ENCODE peak calls at places on chromosomes 2 and 18, in five cellular contexts. M is breast epithelium, C is spleen, U is prostate gland, B is endothelial cell of umbilical vein. F is an unnamed sample.

GRCh38 chr2:184363213-184363612 is 235.1 kb upstream of the ZNF804A start:
- DNase-seq in M (no peak), C (no peak), U (no peak), B (no peak), F (no peak)

GRCh38 chr2:26557244-26557925 is 79.5 kb upstream of the OTOF start:
- DNase-seq in U (no peak), M (peak; percentile 20), B (no peak), C (peak; percentile 44), F (no peak)

GRCh38 chr2:184004945-184005672 is 593.2 kb upstream of the ZNF804A start:
- DNase-seq in M (no peak), B (no peak), C (no peak), U (no peak), F (no peak)

GRCh38 chr2:60818272-60818671 is 62.2 kb downstream of the PAPOLG start:
- DNase-seq in B (peak; percentile 37), U (no peak), M (no peak), C (no peak), F (no peak)

GRCh38 chr2:102841107-102841840 is 79.4 kb downstream of the TMEM182 start:
- DNase-seq in M (no peak), B (peak; percentile 39), U (peak; percentile 10), C (no peak), F (no peak)

GRCh38 chr18:59056706-59057492 is 82.8 kb upstream of the SEC11C start:
- DNase-seq in B (peak; percentile 76), U (no peak), C (peak; percentile 90), M (peak; percentile 80), F (peak; percentile 32)

GRCh38 chr2:24919977-24920812 is at the start of gene ADCY3:
- DNase-seq in M (peak; percentile 52), B (no peak), U (peak; percentile 25), C (peak; percentile 91), F (peak; percentile 80)

GRCh38 chr18:31424383-31424988 is 23.1 kb upstream of the DSG3 start:
- DNase-seq in U (no peak), M (no peak), B (no peak), C (no peak), F (no peak)

GRCh38 chr2:235614176-235614860 is 120.5 kb downstream of the AGAP1 start:
- DNase-seq in B (no peak), M (no peak), U (no peak), C (no peak), F (no peak)

GRCh38 chr2:28339516-28340175 is 53.0 kb upstream of the FOSL2 start:
- DNase-seq in B (no peak), U (no peak), C (peak; percentile 44), M (no peak), F (no peak)

GRCh38 chr2:119294671-119295070 is 71.0 kb downstream of the STEAP3 start:
- DNase-seq in C (no peak), M (no peak), B (no peak), U (no peak), F (no peak)

GRCh38 chr2:23522726-23523410 is 137.9 kb downstream of the KLHL29 start:
- DNase-seq in B (no peak), C (peak; percentile 49), M (no peak), U (no peak), F (no peak)

GRCh38 chr2:128594273-128594910 is 275.7 kb upstream of the HS6ST1 start:
- DNase-seq in B (no peak), U (no peak), C (no peak), M (no peak), F (no peak)

GRCh38 chr2:200406379-200406778 is 99.9 kb downstream of the SPATS2L start:
- DNase-seq in M (no peak), U (no peak), B (peak; percentile 85), C (no peak), F (no peak)

GRCh38 chr2:127426501-127427354 is 8.5 kb downstream of the PROC start:
- DNase-seq in M (no peak), B (no peak), C (no peak), U (no peak), F (no peak)

GRCh38 chr2:239363946-239364637 is 36.7 kb downstream of the HDAC4 start:
- DNase-seq in U (no peak), M (peak; percentile 40), B (no peak), C (peak; percentile 69), F (no peak)

GRCh38 chr2:153819501-153819900 is 52.2 kb upstream of the GALNT13 start:
- DNase-seq in U (no peak), B (no peak), C (no peak), M (no peak), F (no peak)

GRCh38 chr2:27707462-27708256 is 44.0 kb downstream of the SLC4A1AP start:
- DNase-seq in C (no peak), M (no peak), B (no peak), U (no peak), F (no peak)

GRCh38 chr2:240639566-240639965 is 14.3 kb downstream of the GPR35 start:
- DNase-seq in C (no peak), M (no peak), B (no peak), U (no peak), F (no peak)

GRCh38 chr2:239776441-239777033 is 248.6 kb downstream of the NDUFA10 start:
- DNase-seq in C (peak; percentile 66), U (no peak), M (no peak), B (no peak), F (no peak)

GRCh38 chr2:186105016-186105415 is 366.4 kb downstream of the FSIP2 start:
- DNase-seq in M (no peak), C (no peak), B (peak; percentile 65), U (no peak), F (no peak)

GRCh38 chr2:21367421-21367820 is 243.7 kb downstream of the TDRD15 start:
- DNase-seq in M (no peak), U (no peak), C (no peak), B (no peak), F (no peak)

GRCh38 chr2:36567711-36568408 is 30.1 kb downstream of the FEZ2 start:
- DNase-seq in U (no peak), C (no peak), B (peak; percentile 59), M (no peak), F (no peak)

GRCh38 chr2:191318037-191318728 is 73.0 kb downstream of the MYO1B start:
- DNase-seq in M (no peak), B (peak; percentile 14), C (no peak), U (peak; percentile 45), F (no peak)

GRCh38 chr2:223941579-223942277 is 3.4 kb downstream of the WDFY1 start:
- DNase-seq in B (peak; percentile 42), M (no peak), U (no peak), C (no peak), F (no peak)

GRCh38 chr2:212282596-212283330 is 255.8 kb downstream of the ERBB4 start:
- DNase-seq in B (no peak), C (no peak), U (no peak), M (no peak), F (no peak)

GRCh38 chr2:235229236-235229635 is 264.6 kb upstream of the AGAP1 start:
- DNase-seq in U (no peak), B (no peak), C (no peak), M (no peak), F (no peak)

GRCh38 chr2:47274780-47275117 is 119.6 kb upstream of the STPG4 start:
- DNase-seq in M (no peak), U (no peak), C (no peak), B (no peak), F (no peak)

GRCh38 chr2:218367415-218368149 is 10.9 kb downstream of the CATIP start:
- DNase-seq in M (peak; percentile 79), U (peak; percentile 67), C (peak; percentile 98), B (peak; percentile 53), F (peak; percentile 96)
- TF ChIP-seq POLR2A in M (peak; percentile 90), U (peak; percentile 91), C (peak; percentile 66), B (peak; percentile 71), F (peak; percentile 84)

GRCh38 chr2:156538083-156538504 is 101.9 kb downstream of the GPD2 start:
- DNase-seq in C (no peak), U (no peak), M (no peak), B (no peak), F (no peak)
- TF ChIP-seq POLR2AphosphoS5 in C (no peak), U (no peak), M (no peak), B (no peak), F (no peak)

GRCh38 chr2:2847131-2847740 is 516.2 kb upstream of the MYT1L start:
- DNase-seq in M (no peak), C (peak; percentile 63), U (no peak), B (no peak), F (no peak)

GRCh38 chr2:2845796-2846315 is 514.8 kb upstream of the MYT1L start:
- DNase-seq in U (peak; percentile 10), M (no peak), B (no peak), C (peak; percentile 45), F (no peak)

GRCh38 chr2:2845267-2845666 is 514.2 kb upstream of the MYT1L start:
- DNase-seq in B (no peak), C (peak; percentile 69), M (no peak), U (peak; percentile 13), F (no peak)

GRCh38 chr2:2848198-2848597 is 517.1 kb upstream of the MYT1L start:
- DNase-seq in M (no peak), C (peak; percentile 55), U (no peak), B (no peak), F (no peak)

DNA sequence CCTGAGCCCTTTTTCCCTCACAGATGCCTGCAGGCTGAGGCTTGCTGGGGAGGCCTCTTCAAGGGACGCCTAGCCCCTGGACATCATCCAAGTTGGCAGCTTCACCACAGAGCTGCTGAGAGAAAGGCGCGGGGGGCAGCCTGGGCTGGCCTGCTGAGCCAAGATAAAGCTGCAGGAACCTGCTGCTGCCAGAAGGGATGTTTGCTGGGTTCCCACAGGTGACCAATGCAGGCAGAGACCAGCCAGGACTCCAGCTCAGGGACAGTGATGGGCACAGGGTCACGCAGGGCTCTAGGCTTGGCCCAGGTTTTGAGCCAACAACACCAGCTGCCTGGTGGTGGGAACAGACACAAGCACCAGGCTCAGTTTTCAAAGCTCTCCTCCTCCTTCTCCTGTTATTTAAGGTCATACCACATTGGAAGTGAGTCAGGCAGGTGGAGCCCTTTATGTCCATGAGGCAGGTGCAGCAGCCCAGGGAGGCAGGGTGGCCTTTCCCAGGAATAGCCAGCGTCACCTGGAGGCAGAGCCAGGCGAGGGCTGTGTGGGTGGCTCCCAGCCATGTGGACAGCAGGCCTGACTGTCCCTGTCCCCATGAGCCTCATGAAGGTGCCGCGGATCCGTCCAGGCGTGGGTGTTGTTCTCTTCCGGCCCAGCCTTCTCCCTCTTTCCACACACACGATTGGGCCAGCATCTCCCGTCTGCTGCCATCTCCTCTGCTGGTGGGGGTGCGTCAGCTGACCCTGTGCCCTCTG is 515.5 kb upstream of the MYT1L start:
- DNase-seq in B (no peak), M (no peak), U (peak; percentile 74), C (peak; percentile 70), F (no peak)
- TF ChIP-seq POLR2A in B (no peak), M (no peak), U (no peak), C (no peak), F (no peak)

GRCh38 chr18:80103231-80103630 is 5.8 kb upstream of the ADNP2 start:
- DNase-seq in B (no peak), U (no peak), C (no peak), M (no peak), F (no peak)
- TF ChIP-seq POLR2AphosphoS5 in B (no peak), U (no peak), C (no peak), M (no peak), F (no peak)

F was measured in GM12892.